ENCODE peak calls at places on chromosome 13, in four cellular contexts. One of them, this sample, is unnamed.

GRCh38 chr13:78631077-78631476 is 27.7 kb upstream of the POU4F1 start:
- DNase-seq in GOT3: no peak
- DNase-seq in mesothelial cell of epicardium: no peak
- DNase-seq in small intestine: peak; percentile 78
- DNase-seq in this sample: no peak

GRCh38 chr13:29402168-29402621 is 193.3 kb downstream of the SLC7A1 start:
- DNase-seq in GOT3: no peak
- DNase-seq in mesothelial cell of epicardium: no peak
- DNase-seq in small intestine: peak; percentile 70
- DNase-seq in this sample: no peak

GRCh38 chr13:26485786-26486185 is 71.7 kb upstream of the WASF3 start:
- DNase-seq in GOT3: no peak
- DNase-seq in mesothelial cell of epicardium: no peak
- DNase-seq in small intestine: no peak
- DNase-seq in this sample: no peak

GRCh38 chr13:93635687-93636086 is 409.1 kb downstream of the GPC6 start:
- DNase-seq in GOT3: no peak
- DNase-seq in mesothelial cell of epicardium: no peak
- DNase-seq in small intestine: no peak
- DNase-seq in this sample: no peak

GRCh38 chr13:24208314-24208713 is 47.8 kb downstream of the SPATA13 start:
- DNase-seq in GOT3: no peak
- DNase-seq in mesothelial cell of epicardium: no peak
- DNase-seq in small intestine: peak; percentile 70
- DNase-seq in this sample: no peak

GRCh38 chr13:60111726-60112125 is 52.0 kb downstream of the DIAPH3 start:
- DNase-seq in GOT3: no peak
- DNase-seq in mesothelial cell of epicardium: no peak
- DNase-seq in small intestine: no peak
- DNase-seq in this sample: no peak

GRCh38 chr13:28566283-28566682 is 71.4 kb upstream of the FLT1 start:
- DNase-seq in GOT3: no peak
- DNase-seq in mesothelial cell of epicardium: no peak
- DNase-seq in small intestine: no peak
- DNase-seq in this sample: no peak

GRCh38 chr13:58994778-58995177 is 1169.0 kb downstream of the DIAPH3 start:
- DNase-seq in GOT3: no peak
- DNase-seq in mesothelial cell of epicardium: no peak
- DNase-seq in small intestine: no peak
- DNase-seq in this sample: no peak

GRCh38 chr13:59425211-59425721 is 738.5 kb downstream of the DIAPH3 start:
- DNase-seq in GOT3: no peak
- DNase-seq in mesothelial cell of epicardium: no peak
- DNase-seq in small intestine: no peak
- DNase-seq in this sample: no peak

GRCh38 chr13:111322001-111322915 is 1.8 kb downstream of the TEX29 start:
- DNase-seq in GOT3: no peak
- DNase-seq in mesothelial cell of epicardium: no peak
- DNase-seq in small intestine: no peak
- DNase-seq in this sample: no peak

GRCh38 chr13:90732049-90732448 is 615.4 kb upstream of the MIR17HG start:
- DNase-seq in GOT3: no peak
- DNase-seq in mesothelial cell of epicardium: no peak
- DNase-seq in small intestine: no peak
- DNase-seq in this sample: no peak

GRCh38 chr13:91381371-91381770 is 17.1 kb upstream of the GPC5 start:
- DNase-seq in GOT3: no peak
- DNase-seq in mesothelial cell of epicardium: no peak
- DNase-seq in small intestine: no peak
- DNase-seq in this sample: no peak

GRCh38 chr13:42990147-42990990 is 1.7 kb downstream of the EPSTI1 start:
- DNase-seq in GOT3: no peak
- DNase-seq in mesothelial cell of epicardium: no peak
- DNase-seq in small intestine: peak; percentile 62
- DNase-seq in this sample: peak; percentile 31

GRCh38 chr13:96925869-96926628 is 68.2 kb downstream of the OXGR1 start:
- DNase-seq in GOT3: no peak
- DNase-seq in mesothelial cell of epicardium: no peak
- DNase-seq in small intestine: peak; percentile 71
- DNase-seq in this sample: no peak

GRCh38 chr13:110387451-110388140 is 80.5 kb downstream of the COL4A2 start:
- DNase-seq in GOT3: no peak
- DNase-seq in mesothelial cell of epicardium: peak; percentile 60
- DNase-seq in small intestine: no peak
- DNase-seq in this sample: peak; percentile 10

GRCh38 chr13:19185865-19186645 is 4.4 kb upstream of the TUBA3C start:
- DNase-seq in GOT3: no peak
- DNase-seq in mesothelial cell of epicardium: no peak
- DNase-seq in small intestine: no peak
- DNase-seq in this sample: no peak

GRCh38 chr13:36520111-36520510 is 87.8 kb downstream of the CCNA1 start:
- DNase-seq in GOT3: no peak
- DNase-seq in mesothelial cell of epicardium: no peak
- DNase-seq in small intestine: no peak
- DNase-seq in this sample: no peak

GRCh38 chr13:21060063-21060826 is 1.1 kb downstream of the LATS2 start:
- DNase-seq in GOT3: no peak
- DNase-seq in mesothelial cell of epicardium: peak; percentile 53
- DNase-seq in small intestine: peak; percentile 3
- DNase-seq in this sample: no peak

GRCh38 chr13:98485561-98485960 is 91.3 kb downstream of the STK24 start:
- DNase-seq in GOT3: no peak
- DNase-seq in mesothelial cell of epicardium: no peak
- DNase-seq in small intestine: no peak
- DNase-seq in this sample: no peak

GRCh38 chr13:27980280-27980998 is 8.1 kb downstream of the URAD start:
- DNase-seq in GOT3: no peak
- DNase-seq in mesothelial cell of epicardium: no peak
- DNase-seq in small intestine: peak; percentile 90
- DNase-seq in this sample: no peak

GRCh38 chr13:49086711-49087110 is 111.0 kb downstream of the FNDC3A start:
- DNase-seq in GOT3: no peak
- DNase-seq in mesothelial cell of epicardium: no peak
- DNase-seq in small intestine: no peak
- DNase-seq in this sample: no peak

This sample was measured in naive thymus-derived CD4-positive, alpha-beta T cell.